ENCODE peak calls at places on chromosome 21, in eight cellular contexts. One of them, this sample, is unnamed.
A peak's percentile ranks its signal among the peaks of the same experiment; 100 is the strongest.

GRCh38 chr21:16460936-16461335 is 731.2 kb downstream of the USP25 start:
- DNase-seq in effector memory CD8-positive, alpha-beta T cell: no peak
- DNase-seq in endodermal cell: peak; percentile 46
- DNase-seq in CD8-positive, alpha-beta T cell: no peak
- DNase-seq in activated CD4-positive, CD25-positive, alpha-beta regulatory T cell treated with anti-CD3 and anti-CD28 coated beads, Interleukin-2, amount 50 U/mL, for 16 hours: no peak
- DNase-seq in skeletal muscle cell: no peak
- DNase-seq in NCI-H82: peak; percentile 20
- DNase-seq in renal cortical epithelial cell: no peak
- DNase-seq in this sample: no peak

GRCh38 chr21:42309753-42310213 is 5.4 kb downstream of the TFF3 start:
- DNase-seq in effector memory CD8-positive, alpha-beta T cell: peak; percentile 68
- DNase-seq in endodermal cell: peak; percentile 95
- DNase-seq in CD8-positive, alpha-beta T cell: peak; percentile 48
- DNase-seq in activated CD4-positive, CD25-positive, alpha-beta regulatory T cell treated with anti-CD3 and anti-CD28 coated beads, Interleukin-2, amount 50 U/mL, for 16 hours: peak; percentile 36
- DNase-seq in skeletal muscle cell: no peak
- DNase-seq in NCI-H82: peak; percentile 80
- DNase-seq in renal cortical epithelial cell: no peak
- DNase-seq in this sample: peak; percentile 61

GRCh38 chr21:36059823-36060158 is 535 bp downstream of the SETD4 start:
- DNase-seq in effector memory CD8-positive, alpha-beta T cell: no peak
- DNase-seq in endodermal cell: no peak
- DNase-seq in CD8-positive, alpha-beta T cell: no peak
- DNase-seq in activated CD4-positive, CD25-positive, alpha-beta regulatory T cell treated with anti-CD3 and anti-CD28 coated beads, Interleukin-2, amount 50 U/mL, for 16 hours: no peak
- DNase-seq in skeletal muscle cell: no peak
- DNase-seq in NCI-H82: no peak
- DNase-seq in renal cortical epithelial cell: no peak
- DNase-seq in this sample: no peak

GRCh38 chr21:35406600-35406999 is 357.5 kb upstream of the RUNX1 start:
- DNase-seq in effector memory CD8-positive, alpha-beta T cell: no peak
- DNase-seq in endodermal cell: no peak
- DNase-seq in CD8-positive, alpha-beta T cell: no peak
- DNase-seq in activated CD4-positive, CD25-positive, alpha-beta regulatory T cell treated with anti-CD3 and anti-CD28 coated beads, Interleukin-2, amount 50 U/mL, for 16 hours: no peak
- DNase-seq in skeletal muscle cell: no peak
- DNase-seq in NCI-H82: no peak
- DNase-seq in renal cortical epithelial cell: no peak
- DNase-seq in this sample: no peak

GRCh38 chr21:22791986-22792560 is 1793.9 kb downstream of the NCAM2 start:
- DNase-seq in effector memory CD8-positive, alpha-beta T cell: no peak
- DNase-seq in endodermal cell: peak; percentile 42
- DNase-seq in CD8-positive, alpha-beta T cell: no peak
- DNase-seq in activated CD4-positive, CD25-positive, alpha-beta regulatory T cell treated with anti-CD3 and anti-CD28 coated beads, Interleukin-2, amount 50 U/mL, for 16 hours: no peak
- DNase-seq in skeletal muscle cell: peak; percentile 1
- DNase-seq in NCI-H82: peak; percentile 77
- DNase-seq in renal cortical epithelial cell: peak; percentile 6
- DNase-seq in this sample: peak; percentile 26

GRCh38 chr21:15241997-15242767 is 177.4 kb upstream of the NRIP1 start:
- DNase-seq in effector memory CD8-positive, alpha-beta T cell: no peak
- DNase-seq in endodermal cell: peak; percentile 78
- DNase-seq in CD8-positive, alpha-beta T cell: no peak
- DNase-seq in activated CD4-positive, CD25-positive, alpha-beta regulatory T cell treated with anti-CD3 and anti-CD28 coated beads, Interleukin-2, amount 50 U/mL, for 16 hours: no peak
- DNase-seq in skeletal muscle cell: no peak
- DNase-seq in NCI-H82: no peak
- DNase-seq in renal cortical epithelial cell: peak; percentile 86
- DNase-seq in this sample: no peak

GRCh38 chr21:36454079-36454478 is 25.8 kb downstream of the CLDN14 start:
- DNase-seq in effector memory CD8-positive, alpha-beta T cell: no peak
- DNase-seq in endodermal cell: peak; percentile 80
- DNase-seq in CD8-positive, alpha-beta T cell: no peak
- DNase-seq in activated CD4-positive, CD25-positive, alpha-beta regulatory T cell treated with anti-CD3 and anti-CD28 coated beads, Interleukin-2, amount 50 U/mL, for 16 hours: no peak
- DNase-seq in skeletal muscle cell: no peak
- DNase-seq in NCI-H82: no peak
- DNase-seq in renal cortical epithelial cell: peak; percentile 93
- DNase-seq in this sample: no peak

GRCh38 chr21:41832230-41833137 is 46.7 kb downstream of the PRDM15 start:
- DNase-seq in effector memory CD8-positive, alpha-beta T cell: no peak
- DNase-seq in endodermal cell: no peak
- DNase-seq in CD8-positive, alpha-beta T cell: no peak
- DNase-seq in activated CD4-positive, CD25-positive, alpha-beta regulatory T cell treated with anti-CD3 and anti-CD28 coated beads, Interleukin-2, amount 50 U/mL, for 16 hours: no peak
- DNase-seq in skeletal muscle cell: no peak
- DNase-seq in NCI-H82: no peak
- DNase-seq in renal cortical epithelial cell: no peak
- DNase-seq in this sample: no peak

GRCh38 chr21:25638634-25639166 is 358 bp upstream of the JAM2 start:
- DNase-seq in effector memory CD8-positive, alpha-beta T cell: no peak
- DNase-seq in endodermal cell: no peak
- DNase-seq in CD8-positive, alpha-beta T cell: no peak
- DNase-seq in activated CD4-positive, CD25-positive, alpha-beta regulatory T cell treated with anti-CD3 and anti-CD28 coated beads, Interleukin-2, amount 50 U/mL, for 16 hours: no peak
- DNase-seq in skeletal muscle cell: no peak
- DNase-seq in NCI-H82: no peak
- DNase-seq in renal cortical epithelial cell: no peak
- DNase-seq in this sample: no peak

GRCh38 chr21:15301014-15301413 is 236.2 kb upstream of the NRIP1 start:
- DNase-seq in effector memory CD8-positive, alpha-beta T cell: no peak
- DNase-seq in endodermal cell: no peak
- DNase-seq in CD8-positive, alpha-beta T cell: no peak
- DNase-seq in activated CD4-positive, CD25-positive, alpha-beta regulatory T cell treated with anti-CD3 and anti-CD28 coated beads, Interleukin-2, amount 50 U/mL, for 16 hours: no peak
- DNase-seq in skeletal muscle cell: no peak
- DNase-seq in NCI-H82: peak; percentile 6
- DNase-seq in renal cortical epithelial cell: peak; percentile 23
- DNase-seq in this sample: no peak

GRCh38 chr21:46426313-46427046 is 32.2 kb upstream of the DIP2A start:
- DNase-seq in effector memory CD8-positive, alpha-beta T cell: no peak
- DNase-seq in endodermal cell: no peak
- DNase-seq in CD8-positive, alpha-beta T cell: no peak
- DNase-seq in activated CD4-positive, CD25-positive, alpha-beta regulatory T cell treated with anti-CD3 and anti-CD28 coated beads, Interleukin-2, amount 50 U/mL, for 16 hours: no peak
- DNase-seq in skeletal muscle cell: no peak
- DNase-seq in NCI-H82: no peak
- DNase-seq in renal cortical epithelial cell: no peak
- DNase-seq in this sample: no peak

GRCh38 chr21:45456014-45456835 is 51.3 kb downstream of the COL18A1 start:
- DNase-seq in effector memory CD8-positive, alpha-beta T cell: no peak
- DNase-seq in endodermal cell: no peak
- DNase-seq in CD8-positive, alpha-beta T cell: no peak
- DNase-seq in activated CD4-positive, CD25-positive, alpha-beta regulatory T cell treated with anti-CD3 and anti-CD28 coated beads, Interleukin-2, amount 50 U/mL, for 16 hours: no peak
- DNase-seq in skeletal muscle cell: no peak
- DNase-seq in NCI-H82: no peak
- DNase-seq in renal cortical epithelial cell: no peak
- DNase-seq in this sample: no peak

GRCh38 chr21:42839271-42840231 is 39.8 kb downstream of the WDR4 start:
- DNase-seq in effector memory CD8-positive, alpha-beta T cell: no peak
- DNase-seq in endodermal cell: peak; percentile 43
- DNase-seq in CD8-positive, alpha-beta T cell: no peak
- DNase-seq in activated CD4-positive, CD25-positive, alpha-beta regulatory T cell treated with anti-CD3 and anti-CD28 coated beads, Interleukin-2, amount 50 U/mL, for 16 hours: no peak
- DNase-seq in skeletal muscle cell: no peak
- DNase-seq in NCI-H82: no peak
- DNase-seq in renal cortical epithelial cell: no peak
- DNase-seq in this sample: peak; percentile 8

GRCh38 chr21:44871576-44872265 is 1.8 kb downstream of the PTTG1IP start:
- DNase-seq in effector memory CD8-positive, alpha-beta T cell: no peak
- DNase-seq in endodermal cell: no peak
- DNase-seq in CD8-positive, alpha-beta T cell: no peak
- DNase-seq in activated CD4-positive, CD25-positive, alpha-beta regulatory T cell treated with anti-CD3 and anti-CD28 coated beads, Interleukin-2, amount 50 U/mL, for 16 hours: no peak
- DNase-seq in skeletal muscle cell: no peak
- DNase-seq in NCI-H82: no peak
- DNase-seq in renal cortical epithelial cell: peak; percentile 78
- DNase-seq in this sample: no peak

GRCh38 chr21:22791376-22791775 is 1793.2 kb downstream of the NCAM2 start:
- DNase-seq in effector memory CD8-positive, alpha-beta T cell: no peak
- DNase-seq in endodermal cell: no peak
- DNase-seq in CD8-positive, alpha-beta T cell: no peak
- DNase-seq in activated CD4-positive, CD25-positive, alpha-beta regulatory T cell treated with anti-CD3 and anti-CD28 coated beads, Interleukin-2, amount 50 U/mL, for 16 hours: no peak
- DNase-seq in skeletal muscle cell: no peak
- DNase-seq in NCI-H82: no peak
- DNase-seq in renal cortical epithelial cell: no peak
- DNase-seq in this sample: no peak

GRCh38 chr21:45409466-45410150 is 4.6 kb downstream of the COL18A1 start:
- DNase-seq in effector memory CD8-positive, alpha-beta T cell: no peak
- DNase-seq in endodermal cell: peak; percentile 49
- DNase-seq in CD8-positive, alpha-beta T cell: no peak
- DNase-seq in activated CD4-positive, CD25-positive, alpha-beta regulatory T cell treated with anti-CD3 and anti-CD28 coated beads, Interleukin-2, amount 50 U/mL, for 16 hours: no peak
- DNase-seq in skeletal muscle cell: no peak
- DNase-seq in NCI-H82: no peak
- DNase-seq in renal cortical epithelial cell: peak; percentile 41
- DNase-seq in this sample: no peak

GRCh38 chr21:15034126-15034848 is 30.5 kb downstream of the NRIP1 start:
- DNase-seq in effector memory CD8-positive, alpha-beta T cell: no peak
- DNase-seq in endodermal cell: no peak
- DNase-seq in CD8-positive, alpha-beta T cell: no peak
- DNase-seq in activated CD4-positive, CD25-positive, alpha-beta regulatory T cell treated with anti-CD3 and anti-CD28 coated beads, Interleukin-2, amount 50 U/mL, for 16 hours: no peak
- DNase-seq in skeletal muscle cell: no peak
- DNase-seq in NCI-H82: no peak
- DNase-seq in renal cortical epithelial cell: peak; percentile 62
- DNase-seq in this sample: no peak

GRCh38 chr21:44804762-44805161 is 3.1 kb upstream of the UBE2G2 start:
- DNase-seq in effector memory CD8-positive, alpha-beta T cell: no peak
- DNase-seq in endodermal cell: peak; percentile 13
- DNase-seq in CD8-positive, alpha-beta T cell: no peak
- DNase-seq in activated CD4-positive, CD25-positive, alpha-beta regulatory T cell treated with anti-CD3 and anti-CD28 coated beads, Interleukin-2, amount 50 U/mL, for 16 hours: no peak
- DNase-seq in skeletal muscle cell: no peak
- DNase-seq in NCI-H82: peak; percentile 83
- DNase-seq in renal cortical epithelial cell: no peak
- DNase-seq in this sample: no peak

GRCh38 chr21:34916446-34916845 is 132.7 kb downstream of the RUNX1 start:
- DNase-seq in effector memory CD8-positive, alpha-beta T cell: no peak
- DNase-seq in endodermal cell: no peak
- DNase-seq in CD8-positive, alpha-beta T cell: no peak
- DNase-seq in activated CD4-positive, CD25-positive, alpha-beta regulatory T cell treated with anti-CD3 and anti-CD28 coated beads, Interleukin-2, amount 50 U/mL, for 16 hours: no peak
- DNase-seq in skeletal muscle cell: no peak
- DNase-seq in NCI-H82: no peak
- DNase-seq in renal cortical epithelial cell: no peak
- DNase-seq in this sample: no peak

GRCh38 chr21:30257773-30258172 is 25.0 kb downstream of the KRTAP24-1 start:
- DNase-seq in effector memory CD8-positive, alpha-beta T cell: no peak
- DNase-seq in endodermal cell: peak; percentile 74
- DNase-seq in CD8-positive, alpha-beta T cell: no peak
- DNase-seq in activated CD4-positive, CD25-positive, alpha-beta regulatory T cell treated with anti-CD3 and anti-CD28 coated beads, Interleukin-2, amount 50 U/mL, for 16 hours: no peak
- DNase-seq in skeletal muscle cell: peak; percentile 12
- DNase-seq in NCI-H82: peak; percentile 71
- DNase-seq in renal cortical epithelial cell: peak; percentile 22
- DNase-seq in this sample: no peak

GRCh38 chr21:34129039-34129891 is 55.9 kb downstream of the MRPS6 start:
- DNase-seq in effector memory CD8-positive, alpha-beta T cell: peak; percentile 6
- DNase-seq in endodermal cell: peak; percentile 67
- DNase-seq in CD8-positive, alpha-beta T cell: peak; percentile 17
- DNase-seq in activated CD4-positive, CD25-positive, alpha-beta regulatory T cell treated with anti-CD3 and anti-CD28 coated beads, Interleukin-2, amount 50 U/mL, for 16 hours: peak; percentile 22
- DNase-seq in skeletal muscle cell: peak; percentile 82
- DNase-seq in NCI-H82: peak; percentile 7
- DNase-seq in renal cortical epithelial cell: peak; percentile 72
- DNase-seq in this sample: no peak

GRCh38 chr21:44582055-44582454 is 1.7 kb upstream of the KRTAP10-5 start:
- DNase-seq in effector memory CD8-positive, alpha-beta T cell: no peak
- DNase-seq in endodermal cell: no peak
- DNase-seq in CD8-positive, alpha-beta T cell: no peak
- DNase-seq in activated CD4-positive, CD25-positive, alpha-beta regulatory T cell treated with anti-CD3 and anti-CD28 coated beads, Interleukin-2, amount 50 U/mL, for 16 hours: no peak
- DNase-seq in skeletal muscle cell: no peak
- DNase-seq in NCI-H82: no peak
- DNase-seq in renal cortical epithelial cell: no peak
- DNase-seq in this sample: no peak

GRCh38 chr21:34992736-34993135 is 56.4 kb downstream of the RUNX1 start:
- DNase-seq in effector memory CD8-positive, alpha-beta T cell: no peak
- DNase-seq in endodermal cell: no peak
- DNase-seq in CD8-positive, alpha-beta T cell: no peak
- DNase-seq in activated CD4-positive, CD25-positive, alpha-beta regulatory T cell treated with anti-CD3 and anti-CD28 coated beads, Interleukin-2, amount 50 U/mL, for 16 hours: no peak
- DNase-seq in skeletal muscle cell: no peak
- DNase-seq in NCI-H82: no peak
- DNase-seq in renal cortical epithelial cell: peak; percentile 55
- DNase-seq in this sample: no peak

GRCh38 chr21:21165063-21165645 is 166.9 kb downstream of the NCAM2 start:
- DNase-seq in effector memory CD8-positive, alpha-beta T cell: no peak
- DNase-seq in endodermal cell: no peak
- DNase-seq in CD8-positive, alpha-beta T cell: no peak
- DNase-seq in activated CD4-positive, CD25-positive, alpha-beta regulatory T cell treated with anti-CD3 and anti-CD28 coated beads, Interleukin-2, amount 50 U/mL, for 16 hours: no peak
- DNase-seq in skeletal muscle cell: peak; percentile 85
- DNase-seq in NCI-H82: no peak
- DNase-seq in renal cortical epithelial cell: no peak
- DNase-seq in this sample: no peak

GRCh38 chr21:45335761-45336534 is 48.3 kb upstream of the POFUT2 start:
- DNase-seq in effector memory CD8-positive, alpha-beta T cell: no peak
- DNase-seq in endodermal cell: peak; percentile 45
- DNase-seq in CD8-positive, alpha-beta T cell: no peak
- DNase-seq in activated CD4-positive, CD25-positive, alpha-beta regulatory T cell treated with anti-CD3 and anti-CD28 coated beads, Interleukin-2, amount 50 U/mL, for 16 hours: no peak
- DNase-seq in skeletal muscle cell: no peak
- DNase-seq in NCI-H82: no peak
- DNase-seq in renal cortical epithelial cell: no peak
- DNase-seq in this sample: no peak

GRCh38 chr21:45818276-45818903 is 163.2 kb upstream of the COL6A1 start:
- DNase-seq in effector memory CD8-positive, alpha-beta T cell: no peak
- DNase-seq in endodermal cell: no peak
- DNase-seq in CD8-positive, alpha-beta T cell: no peak
- DNase-seq in activated CD4-positive, CD25-positive, alpha-beta regulatory T cell treated with anti-CD3 and anti-CD28 coated beads, Interleukin-2, amount 50 U/mL, for 16 hours: no peak
- DNase-seq in skeletal muscle cell: no peak
- DNase-seq in NCI-H82: peak; percentile 41
- DNase-seq in renal cortical epithelial cell: peak; percentile 88
- DNase-seq in this sample: no peak

GRCh38 chr21:29557200-29557599 is 258.5 kb downstream of the BACH1 start:
- DNase-seq in effector memory CD8-positive, alpha-beta T cell: no peak
- DNase-seq in endodermal cell: no peak
- DNase-seq in CD8-positive, alpha-beta T cell: no peak
- DNase-seq in activated CD4-positive, CD25-positive, alpha-beta regulatory T cell treated with anti-CD3 and anti-CD28 coated beads, Interleukin-2, amount 50 U/mL, for 16 hours: no peak
- DNase-seq in skeletal muscle cell: no peak
- DNase-seq in NCI-H82: no peak
- DNase-seq in renal cortical epithelial cell: no peak
- DNase-seq in this sample: peak; percentile 0

GRCh38 chr21:31609081-31609480 is 50.4 kb upstream of the SOD1 start:
- DNase-seq in effector memory CD8-positive, alpha-beta T cell: no peak
- DNase-seq in endodermal cell: no peak
- DNase-seq in CD8-positive, alpha-beta T cell: no peak
- DNase-seq in activated CD4-positive, CD25-positive, alpha-beta regulatory T cell treated with anti-CD3 and anti-CD28 coated beads, Interleukin-2, amount 50 U/mL, for 16 hours: no peak
- DNase-seq in skeletal muscle cell: peak; percentile 15
- DNase-seq in NCI-H82: no peak
- DNase-seq in renal cortical epithelial cell: no peak
- DNase-seq in this sample: no peak

GRCh38 chr21:42401164-42401563 is 2.5 kb upstream of the UBASH3A start:
- DNase-seq in effector memory CD8-positive, alpha-beta T cell: no peak
- DNase-seq in endodermal cell: no peak
- DNase-seq in CD8-positive, alpha-beta T cell: no peak
- DNase-seq in activated CD4-positive, CD25-positive, alpha-beta regulatory T cell treated with anti-CD3 and anti-CD28 coated beads, Interleukin-2, amount 50 U/mL, for 16 hours: no peak
- DNase-seq in skeletal muscle cell: no peak
- DNase-seq in NCI-H82: no peak
- DNase-seq in renal cortical epithelial cell: no peak
- DNase-seq in this sample: no peak

GRCh38 chr21:32143222-32143939 is 135.5 kb downstream of the MIS18A start:
- DNase-seq in effector memory CD8-positive, alpha-beta T cell: no peak
- DNase-seq in endodermal cell: peak; percentile 67
- DNase-seq in CD8-positive, alpha-beta T cell: no peak
- DNase-seq in activated CD4-positive, CD25-positive, alpha-beta regulatory T cell treated with anti-CD3 and anti-CD28 coated beads, Interleukin-2, amount 50 U/mL, for 16 hours: no peak
- DNase-seq in skeletal muscle cell: no peak
- DNase-seq in NCI-H82: peak; percentile 50
- DNase-seq in renal cortical epithelial cell: no peak
- DNase-seq in this sample: no peak

This sample was measured in naive B cell.